ENCODE peak calls at places on chromosome 17, in seven cellular contexts. W is DMS153; O is islet precursor cell; Q is naive thymus-derived CD8-positive, alpha-beta T cell; T is breast epithelium; S is A549; P is putamen. F is an unnamed sample.

GRCh38 chr17:4940625-4941021 is 555 bp downstream of the RNF167 start:
- DNase-seq in S (no peak), P (no peak), W (no peak), T (no peak), Q (no peak), O (no peak), F (peak; percentile 24)

GRCh38 chr17:72456026-72456569 is 335.3 kb downstream of the SOX9 start:
- DNase-seq in Q (no peak), O (peak; percentile 77), T (no peak), S (peak; percentile 97), W (no peak), P (no peak), F (no peak)

GRCh38 chr17:49674507-49674906 is 3.4 kb downstream of the SPOP start:
- DNase-seq in O (no peak), P (no peak), S (no peak), Q (no peak), W (no peak), T (no peak), F (no peak)

GRCh38 chr17:78088529-78088928 is 40.0 kb downstream of the TMC6 start:
- DNase-seq in T (no peak), W (no peak), Q (no peak), P (no peak), O (no peak), S (no peak), F (no peak)

GRCh38 chr17:81035389-81036127 is 607 bp downstream of the BAIAP2 start:
- DNase-seq in T (no peak), S (no peak), Q (no peak), O (peak; percentile 75), W (no peak), P (no peak), F (no peak)

GRCh38 chr17:15782809-15783208 is 50.7 kb downstream of the TBC1D26 start:
- DNase-seq in W (no peak), O (no peak), P (no peak), Q (no peak), S (no peak), T (peak; percentile 44), F (no peak)

GRCh38 chr17:258045-258734 is 76.7 kb upstream of the DOC2B start:
- DNase-seq in Q (peak; percentile 43), S (no peak), T (no peak), W (no peak), O (no peak), P (no peak), F (no peak)

GRCh38 chr17:79711715-79712305 is 18.9 kb upstream of the ENPP7 start:
- DNase-seq in T (peak; percentile 43), S (no peak), P (no peak), W (no peak), O (no peak), Q (no peak), F (no peak)

GRCh38 chr17:65936013-65936412 is 255.9 kb downstream of the CEP112 start:
- DNase-seq in P (no peak), O (no peak), S (no peak), W (no peak), Q (no peak), T (no peak), F (no peak)

GRCh38 chr17:60971515-60972369 is 294.1 kb downstream of the BCAS3 start:
- DNase-seq in O (peak; percentile 67), W (peak; percentile 19), S (peak; percentile 73), T (no peak), Q (peak; percentile 67), P (no peak), F (peak; percentile 65)

GRCh38 chr17:36136439-36136838 is 32.8 kb downstream of the CCL4 start:
- DNase-seq in Q (no peak), T (no peak), O (no peak), P (no peak), S (no peak), W (no peak), F (no peak)

GRCh38 chr17:72362466-72363335 is 241.9 kb downstream of the SOX9 start:
- DNase-seq in T (no peak), S (peak; percentile 55), Q (no peak), P (no peak), O (no peak), W (no peak), F (no peak)